ENCODE peak calls at places on chromosomes 1 and 21, in ten cellular contexts. One of them, this sample, is unnamed.

GRCh38 chr1:9867408-9868243 is 42.4 kb downstream of the CTNNBIP1 start:
- DNase-seq in non-pigmented ciliary epithelial cell: no peak
- DNase-seq in activated CD4-positive, alpha-beta memory T cell treated with anti-CD3 and anti-CD28 coated beads for 36 hours: peak
- DNase-seq in IMR-90: peak
- DNase-seq in smooth muscle cell of the brain vasculature: no peak
- DNase-seq in pancreas: peak
- DNase-seq in stimulated activated CD8-positive, alpha-beta memory T cell treated with anti-CD3 and anti-CD28 coated beads, Interleukin-15, amount 100 ng/mL, for 24 hours: peak
- DNase-seq in neural crest cell: peak
- DNase-seq in NCI-H187 treated with DMSO at 0.1 percent for 48 hours: no peak
- DNase-seq in dermis microvascular lymphatic vessel endothelial cell: peak
- DNase-seq in this sample: no peak

GRCh38 chr1:189275786-189276185 is 1201.9 kb downstream of the BRINP3 start:
- DNase-seq in pancreas: no peak
- DNase-seq in NCI-H187 treated with DMSO at 0.1 percent for 48 hours: no peak
- DNase-seq in smooth muscle cell of the brain vasculature: no peak
- DNase-seq in non-pigmented ciliary epithelial cell: no peak
- DNase-seq in activated CD4-positive, alpha-beta memory T cell treated with anti-CD3 and anti-CD28 coated beads for 36 hours: no peak
- DNase-seq in dermis microvascular lymphatic vessel endothelial cell: no peak
- DNase-seq in neural crest cell: no peak
- DNase-seq in IMR-90: peak
- DNase-seq in stimulated activated CD8-positive, alpha-beta memory T cell treated with anti-CD3 and anti-CD28 coated beads, Interleukin-15, amount 100 ng/mL, for 24 hours: no peak
- DNase-seq in this sample: no peak

GRCh38 chr1:201505505-201505893 is 1.4 kb downstream of the CSRP1 start:
- DNase-seq in non-pigmented ciliary epithelial cell: no peak
- DNase-seq in pancreas: no peak
- DNase-seq in NCI-H187 treated with DMSO at 0.1 percent for 48 hours: no peak
- DNase-seq in dermis microvascular lymphatic vessel endothelial cell: peak
- DNase-seq in activated CD4-positive, alpha-beta memory T cell treated with anti-CD3 and anti-CD28 coated beads for 36 hours: no peak
- DNase-seq in neural crest cell: no peak
- DNase-seq in IMR-90: peak
- DNase-seq in stimulated activated CD8-positive, alpha-beta memory T cell treated with anti-CD3 and anti-CD28 coated beads, Interleukin-15, amount 100 ng/mL, for 24 hours: no peak
- DNase-seq in smooth muscle cell of the brain vasculature: no peak
- DNase-seq in this sample: no peak

GRCh38 chr1:167291539-167292195 is 71.0 kb downstream of the POU2F1 start:
- DNase-seq in IMR-90: peak
- DNase-seq in neural crest cell: no peak
- DNase-seq in stimulated activated CD8-positive, alpha-beta memory T cell treated with anti-CD3 and anti-CD28 coated beads, Interleukin-15, amount 100 ng/mL, for 24 hours: no peak
- DNase-seq in activated CD4-positive, alpha-beta memory T cell treated with anti-CD3 and anti-CD28 coated beads for 36 hours: no peak
- DNase-seq in dermis microvascular lymphatic vessel endothelial cell: no peak
- DNase-seq in NCI-H187 treated with DMSO at 0.1 percent for 48 hours: no peak
- DNase-seq in non-pigmented ciliary epithelial cell: no peak
- DNase-seq in pancreas: no peak
- DNase-seq in smooth muscle cell of the brain vasculature: no peak
- DNase-seq in this sample: no peak

GRCh38 chr1:83676106-83676505 is 322.8 kb downstream of the TTLL7 start:
- DNase-seq in smooth muscle cell of the brain vasculature: no peak
- DNase-seq in activated CD4-positive, alpha-beta memory T cell treated with anti-CD3 and anti-CD28 coated beads for 36 hours: no peak
- DNase-seq in NCI-H187 treated with DMSO at 0.1 percent for 48 hours: no peak
- DNase-seq in pancreas: no peak
- DNase-seq in stimulated activated CD8-positive, alpha-beta memory T cell treated with anti-CD3 and anti-CD28 coated beads, Interleukin-15, amount 100 ng/mL, for 24 hours: no peak
- DNase-seq in neural crest cell: no peak
- DNase-seq in dermis microvascular lymphatic vessel endothelial cell: no peak
- DNase-seq in IMR-90: no peak
- DNase-seq in non-pigmented ciliary epithelial cell: no peak
- DNase-seq in this sample: no peak

GRCh38 chr1:61181016-61181560 is 98.7 kb downstream of the NFIA start:
- DNase-seq in non-pigmented ciliary epithelial cell: no peak
- DNase-seq in stimulated activated CD8-positive, alpha-beta memory T cell treated with anti-CD3 and anti-CD28 coated beads, Interleukin-15, amount 100 ng/mL, for 24 hours: no peak
- DNase-seq in NCI-H187 treated with DMSO at 0.1 percent for 48 hours: no peak
- DNase-seq in activated CD4-positive, alpha-beta memory T cell treated with anti-CD3 and anti-CD28 coated beads for 36 hours: no peak
- DNase-seq in smooth muscle cell of the brain vasculature: no peak
- DNase-seq in pancreas: no peak
- DNase-seq in neural crest cell: no peak
- DNase-seq in IMR-90: no peak
- DNase-seq in dermis microvascular lymphatic vessel endothelial cell: no peak
- DNase-seq in this sample: no peak

GRCh38 chr1:61310538-61310937 is 228.2 kb downstream of the NFIA start:
- DNase-seq in smooth muscle cell of the brain vasculature: no peak
- DNase-seq in NCI-H187 treated with DMSO at 0.1 percent for 48 hours: no peak
- DNase-seq in pancreas: no peak
- DNase-seq in dermis microvascular lymphatic vessel endothelial cell: no peak
- DNase-seq in non-pigmented ciliary epithelial cell: no peak
- DNase-seq in IMR-90: no peak
- DNase-seq in stimulated activated CD8-positive, alpha-beta memory T cell treated with anti-CD3 and anti-CD28 coated beads, Interleukin-15, amount 100 ng/mL, for 24 hours: no peak
- DNase-seq in activated CD4-positive, alpha-beta memory T cell treated with anti-CD3 and anti-CD28 coated beads for 36 hours: no peak
- DNase-seq in neural crest cell: no peak
- DNase-seq in this sample: no peak

GRCh38 chr1:44820945-44821715 is 12.8 kb downstream of the BTBD19 start:
- DNase-seq in dermis microvascular lymphatic vessel endothelial cell: no peak
- DNase-seq in NCI-H187 treated with DMSO at 0.1 percent for 48 hours: no peak
- DNase-seq in pancreas: no peak
- DNase-seq in neural crest cell: no peak
- DNase-seq in activated CD4-positive, alpha-beta memory T cell treated with anti-CD3 and anti-CD28 coated beads for 36 hours: no peak
- DNase-seq in non-pigmented ciliary epithelial cell: no peak
- DNase-seq in IMR-90: no peak
- DNase-seq in stimulated activated CD8-positive, alpha-beta memory T cell treated with anti-CD3 and anti-CD28 coated beads, Interleukin-15, amount 100 ng/mL, for 24 hours: no peak
- DNase-seq in smooth muscle cell of the brain vasculature: no peak
- DNase-seq in this sample: no peak

GRCh38 chr1:172489847-172490246 is 43.1 kb upstream of the SUCO start:
- DNase-seq in stimulated activated CD8-positive, alpha-beta memory T cell treated with anti-CD3 and anti-CD28 coated beads, Interleukin-15, amount 100 ng/mL, for 24 hours: no peak
- DNase-seq in IMR-90: no peak
- DNase-seq in smooth muscle cell of the brain vasculature: no peak
- DNase-seq in neural crest cell: no peak
- DNase-seq in activated CD4-positive, alpha-beta memory T cell treated with anti-CD3 and anti-CD28 coated beads for 36 hours: no peak
- DNase-seq in NCI-H187 treated with DMSO at 0.1 percent for 48 hours: no peak
- DNase-seq in dermis microvascular lymphatic vessel endothelial cell: no peak
- DNase-seq in non-pigmented ciliary epithelial cell: no peak
- DNase-seq in pancreas: no peak
- DNase-seq in this sample: no peak

GRCh38 chr1:35576061-35576765 is 3.1 kb downstream of the TFAP2E start:
- DNase-seq in pancreas: no peak
- DNase-seq in dermis microvascular lymphatic vessel endothelial cell: no peak
- DNase-seq in neural crest cell: no peak
- DNase-seq in stimulated activated CD8-positive, alpha-beta memory T cell treated with anti-CD3 and anti-CD28 coated beads, Interleukin-15, amount 100 ng/mL, for 24 hours: no peak
- DNase-seq in non-pigmented ciliary epithelial cell: no peak
- DNase-seq in smooth muscle cell of the brain vasculature: no peak
- DNase-seq in IMR-90: peak
- DNase-seq in NCI-H187 treated with DMSO at 0.1 percent for 48 hours: no peak
- DNase-seq in activated CD4-positive, alpha-beta memory T cell treated with anti-CD3 and anti-CD28 coated beads for 36 hours: no peak
- DNase-seq in this sample: no peak

GRCh38 chr1:181185461-181185860 is 97.0 kb downstream of the IER5 start:
- DNase-seq in dermis microvascular lymphatic vessel endothelial cell: no peak
- DNase-seq in IMR-90: no peak
- DNase-seq in NCI-H187 treated with DMSO at 0.1 percent for 48 hours: no peak
- DNase-seq in smooth muscle cell of the brain vasculature: no peak
- DNase-seq in non-pigmented ciliary epithelial cell: no peak
- DNase-seq in activated CD4-positive, alpha-beta memory T cell treated with anti-CD3 and anti-CD28 coated beads for 36 hours: no peak
- DNase-seq in neural crest cell: no peak
- DNase-seq in pancreas: no peak
- DNase-seq in stimulated activated CD8-positive, alpha-beta memory T cell treated with anti-CD3 and anti-CD28 coated beads, Interleukin-15, amount 100 ng/mL, for 24 hours: no peak
- DNase-seq in this sample: no peak

GRCh38 chr21:27572681-27573080 is 605.8 kb upstream of the ADAMTS5 start:
- DNase-seq in NCI-H187 treated with DMSO at 0.1 percent for 48 hours: no peak
- DNase-seq in dermis microvascular lymphatic vessel endothelial cell: no peak
- DNase-seq in activated CD4-positive, alpha-beta memory T cell treated with anti-CD3 and anti-CD28 coated beads for 36 hours: no peak
- DNase-seq in IMR-90: peak
- DNase-seq in non-pigmented ciliary epithelial cell: peak
- DNase-seq in stimulated activated CD8-positive, alpha-beta memory T cell treated with anti-CD3 and anti-CD28 coated beads, Interleukin-15, amount 100 ng/mL, for 24 hours: no peak
- DNase-seq in smooth muscle cell of the brain vasculature: no peak
- DNase-seq in pancreas: no peak
- DNase-seq in neural crest cell: no peak
- DNase-seq in this sample: no peak

GRCh38 chr1:96178053-96178452 is 543.5 kb upstream of the PTBP2 start:
- DNase-seq in stimulated activated CD8-positive, alpha-beta memory T cell treated with anti-CD3 and anti-CD28 coated beads, Interleukin-15, amount 100 ng/mL, for 24 hours: no peak
- DNase-seq in non-pigmented ciliary epithelial cell: no peak
- DNase-seq in neural crest cell: no peak
- DNase-seq in smooth muscle cell of the brain vasculature: no peak
- DNase-seq in pancreas: no peak
- DNase-seq in activated CD4-positive, alpha-beta memory T cell treated with anti-CD3 and anti-CD28 coated beads for 36 hours: no peak
- DNase-seq in dermis microvascular lymphatic vessel endothelial cell: no peak
- DNase-seq in NCI-H187 treated with DMSO at 0.1 percent for 48 hours: no peak
- DNase-seq in IMR-90: no peak
- DNase-seq in this sample: no peak

GRCh38 chr1:54502342-54502741 is 45.7 kb upstream of the ACOT11 start:
- DNase-seq in neural crest cell: no peak
- DNase-seq in non-pigmented ciliary epithelial cell: no peak
- DNase-seq in smooth muscle cell of the brain vasculature: no peak
- DNase-seq in pancreas: no peak
- DNase-seq in dermis microvascular lymphatic vessel endothelial cell: no peak
- DNase-seq in NCI-H187 treated with DMSO at 0.1 percent for 48 hours: no peak
- DNase-seq in IMR-90: no peak
- DNase-seq in stimulated activated CD8-positive, alpha-beta memory T cell treated with anti-CD3 and anti-CD28 coated beads, Interleukin-15, amount 100 ng/mL, for 24 hours: no peak
- DNase-seq in activated CD4-positive, alpha-beta memory T cell treated with anti-CD3 and anti-CD28 coated beads for 36 hours: no peak
- DNase-seq in this sample: no peak

GRCh38 chr1:99738858-99739465 is 27.5 kb downstream of the FRRS1 start:
- DNase-seq in smooth muscle cell of the brain vasculature: no peak
- DNase-seq in pancreas: no peak
- DNase-seq in neural crest cell: no peak
- DNase-seq in activated CD4-positive, alpha-beta memory T cell treated with anti-CD3 and anti-CD28 coated beads for 36 hours: no peak
- DNase-seq in non-pigmented ciliary epithelial cell: no peak
- DNase-seq in dermis microvascular lymphatic vessel endothelial cell: no peak
- DNase-seq in stimulated activated CD8-positive, alpha-beta memory T cell treated with anti-CD3 and anti-CD28 coated beads, Interleukin-15, amount 100 ng/mL, for 24 hours: no peak
- DNase-seq in IMR-90: no peak
- DNase-seq in NCI-H187 treated with DMSO at 0.1 percent for 48 hours: no peak
- DNase-seq in this sample: no peak

GRCh38 chr1:165629131-165629530 is 1.9 kb upstream of the MGST3 start:
- DNase-seq in activated CD4-positive, alpha-beta memory T cell treated with anti-CD3 and anti-CD28 coated beads for 36 hours: no peak
- DNase-seq in smooth muscle cell of the brain vasculature: no peak
- DNase-seq in NCI-H187 treated with DMSO at 0.1 percent for 48 hours: no peak
- DNase-seq in dermis microvascular lymphatic vessel endothelial cell: no peak
- DNase-seq in non-pigmented ciliary epithelial cell: no peak
- DNase-seq in pancreas: no peak
- DNase-seq in IMR-90: no peak
- DNase-seq in neural crest cell: no peak
- DNase-seq in stimulated activated CD8-positive, alpha-beta memory T cell treated with anti-CD3 and anti-CD28 coated beads, Interleukin-15, amount 100 ng/mL, for 24 hours: no peak
- DNase-seq in this sample: no peak

This sample was measured in Panc1.